ENCODE peak calls at places on chromosomes 7 and 10, in five cellular contexts. P, X, L, B and N are unnamed samples. For H3K36me3, the result is how much of the 10 kb centered on the place peaks cover.

GRCh38 chr10:131840788-131841118 is 60.1 kb upstream of the PPP2R2D start:
- DNase-seq in B (no peak), L (no peak), P (no peak), X (no peak), N (no peak)

GRCh38 chr10:75648854-75649253 is 217.4 kb downstream of the LRMDA start:
- DNase-seq in B (no peak), L (no peak), X (no peak), P (no peak), N (no peak)

GRCh38 chr7:132970257-132970656 is 111.6 kb downstream of the CHCHD3 start:
- DNase-seq in L (no peak), P (no peak), B (no peak), X (no peak), N (no peak)

GRCh38 chr7:47786557-47787248 is 161.6 kb downstream of the PKD1L1 start:
- DNase-seq in P (no peak), X (peak), B (peak), L (no peak), N (peak)

GRCh38 chr10:125770844-125771243 is 4.8 kb downstream of the MMP21 start:
- DNase-seq in B (no peak), P (no peak), L (no peak), X (no peak), N (no peak)

GRCh38 chr10:72336259-72337038 is 18.3 kb downstream of the DNAJB12 start:
- DNase-seq in B (no peak), X (no peak), P (no peak), L (no peak), N (no peak)

GRCh38 chr7:48292949-48293348 is 121.7 kb downstream of the ABCA13 start:
- DNase-seq in B (no peak), L (no peak), X (no peak), P (no peak), N (no peak)

GRCh38 chr10:114603943-114604342 is 54.1 kb downstream of the ABLIM1 start:
- DNase-seq in P (no peak), L (no peak), X (no peak), B (no peak), N (no peak)

GRCh38 chr10:100775346-100775745 is 30.0 kb downstream of the PAX2 start:
- DNase-seq in L (no peak), P (no peak), B (no peak), X (no peak), N (no peak)

GRCh38 chr7:5282464-5283316 is at the start of gene SLC29A4:
- DNase-seq in X (no peak), L (no peak), P (peak), B (no peak), N (no peak)

GRCh38 chr7:27162930-27163775 is 2.2 kb downstream of the HOXA9 start:
- DNase-seq in X (no peak), L (no peak), B (no peak), P (no peak), N (no peak)

DNA sequence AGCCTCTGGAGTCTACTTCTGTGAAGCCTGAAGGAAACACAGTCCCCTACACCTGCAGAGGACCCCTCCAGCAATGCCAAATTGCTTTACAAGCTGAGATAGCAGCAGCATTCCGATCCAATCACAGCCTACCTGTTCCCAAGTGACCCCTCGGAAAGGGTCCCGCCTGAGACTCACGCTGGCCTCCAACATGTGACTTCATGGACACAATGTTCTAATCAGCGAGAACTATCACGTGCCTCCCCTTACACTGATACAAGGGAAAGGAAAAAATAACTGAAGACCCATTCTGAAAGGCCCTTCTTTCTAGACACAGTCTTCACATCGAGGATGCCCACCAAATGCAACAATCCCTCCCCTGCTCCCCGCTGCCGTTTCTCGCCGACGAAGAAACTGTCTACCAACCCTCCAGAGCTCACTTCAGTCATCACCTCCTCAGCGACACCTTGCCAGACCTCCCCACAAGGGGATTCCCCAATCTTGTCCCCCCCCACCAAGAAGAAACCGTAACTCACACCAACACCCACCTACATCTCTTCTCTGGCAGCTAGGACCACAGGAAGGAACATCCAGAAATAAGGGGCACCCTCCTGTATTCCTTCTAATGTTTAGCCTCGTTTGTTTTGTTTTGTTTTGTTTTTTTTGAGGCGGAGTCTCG is 1.8 kb downstream of the SNX8 start:
- DNase-seq in L (no peak), B (no peak), P (no peak), X (no peak), N (no peak)
- H3K4me3 ChIP-seq in L (no peak), B (no peak), P (no peak), X (no peak), N (no peak)

GRCh38 chr7:118793552-118793951 is 569.0 kb downstream of the ANKRD7 start:
- DNase-seq in L (no peak), P (no peak), B (no peak), X (no peak), N (no peak)
- TF ChIP-seq CTCF in L (no peak), P (no peak), B (no peak), X (no peak), N (no peak)

GRCh38 chr7:138546829-138547228 is 86.8 kb downstream of the TRIM24 start:
- DNase-seq in X (no peak), P (no peak), B (no peak), L (no peak), N (no peak)

GRCh38 chr7:138550337-138550736 is 90.3 kb downstream of the TRIM24 start:
- DNase-seq in B (no peak), P (no peak), L (no peak), X (no peak), N (no peak)

GRCh38 chr7:138546064-138546619 is 86.1 kb downstream of the TRIM24 start:
- DNase-seq in P (no peak), L (no peak), X (no peak), B (no peak), N (no peak)

GRCh38 chr7:138551102-138551501 is 91.0 kb downstream of the TRIM24 start:
- DNase-seq in B (no peak), L (no peak), X (no peak), P (no peak), N (no peak)

DNA sequence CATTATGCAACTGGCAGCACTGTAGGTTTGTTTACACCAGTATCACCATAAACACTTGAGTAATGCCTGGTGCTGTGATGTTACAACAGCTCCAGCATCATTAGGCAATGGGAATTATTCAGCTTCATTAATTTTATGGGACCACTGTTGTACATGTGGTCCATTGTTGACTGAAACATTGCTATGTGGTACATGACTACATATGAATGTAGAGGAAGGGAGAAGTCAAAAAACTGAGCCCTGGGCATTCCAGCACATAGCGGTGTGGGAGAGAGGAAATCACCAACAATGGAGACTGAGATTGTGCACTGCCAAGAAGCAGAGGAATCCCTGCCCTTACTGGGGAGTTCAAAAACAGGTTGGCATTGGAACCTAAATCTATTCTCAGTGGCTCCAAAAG is 89.0 kb downstream of the TRIM24 start:
- DNase-seq in P (peak), B (no peak), L (no peak), X (no peak), N (no peak)
- H3K36me3 ChIP-seq in P (under half), B (under half), L (half or more), X (under half), N (under half)

DNA sequence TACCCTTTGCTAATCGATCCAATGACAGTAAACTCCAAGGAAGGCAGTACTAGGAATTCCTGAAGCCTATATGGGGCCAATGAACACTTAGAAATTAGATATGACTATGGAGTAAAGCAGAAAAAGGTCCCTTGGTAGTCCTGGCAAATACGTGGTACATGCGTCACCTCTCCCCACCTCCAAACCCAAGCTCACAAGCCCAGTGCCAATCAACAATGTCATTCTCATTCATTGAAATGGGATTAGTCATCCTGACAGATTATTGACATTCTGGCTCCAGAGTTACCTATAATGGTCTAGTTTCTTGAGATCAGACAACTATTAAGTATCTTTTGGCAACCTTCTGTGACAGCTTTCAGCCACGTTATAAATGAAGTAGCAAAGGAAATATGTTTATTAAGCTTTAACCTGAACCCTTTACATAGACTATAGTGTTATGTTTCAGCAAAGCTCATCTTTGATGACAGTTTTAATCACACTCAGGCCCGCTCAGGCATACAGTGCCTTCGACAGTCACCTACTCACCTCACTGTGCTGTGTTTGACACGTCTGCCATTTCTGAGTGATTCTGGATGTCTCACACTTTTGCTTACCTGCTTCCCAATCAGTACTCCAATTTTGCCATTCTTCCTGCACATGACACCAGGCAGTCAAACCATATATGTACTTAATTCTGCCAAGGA is 69.6 kb upstream of the ADO start:
- DNase-seq in X (no peak), L (no peak), P (no peak), B (no peak), N (no peak)
- H3K4me3 ChIP-seq in X (no peak), L (no peak), P (no peak), B (no peak), N (no peak)

DNA sequence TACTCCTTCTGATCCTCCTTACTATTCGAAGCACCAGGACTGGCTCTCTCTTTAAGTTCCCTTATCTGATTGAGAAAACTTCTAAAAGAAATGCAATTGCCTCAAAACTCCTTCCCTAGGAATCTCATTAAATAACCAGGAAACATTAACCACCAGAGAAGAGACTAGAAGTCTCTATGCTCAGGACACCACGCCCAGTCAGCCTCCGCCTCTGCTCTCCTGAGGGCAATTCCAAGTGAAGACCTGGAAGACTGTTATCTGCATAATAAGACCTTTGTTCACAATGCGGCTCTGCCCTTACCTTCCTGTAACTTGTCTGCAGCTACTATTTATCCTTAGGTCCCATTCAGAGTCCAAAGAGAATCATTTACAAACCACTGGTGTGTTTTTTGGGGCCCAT is 78.8 kb downstream of the ELMO1 start:
- DNase-seq in B (no peak), P (no peak), L (no peak), X (no peak), N (no peak)
- TF ChIP-seq CTCF in B (no peak), P (no peak), L (no peak), X (no peak), N (no peak)

GRCh38 chr10:7829289-7829834 is 11.1 kb downstream of the TAF3 start:
- DNase-seq in B (no peak), L (no peak), X (no peak), P (no peak), N (no peak)

GRCh38 chr10:7826971-7827370 is 8.7 kb downstream of the TAF3 start:
- DNase-seq in L (no peak), X (no peak), B (no peak), P (no peak), N (no peak)

GRCh38 chr10:7819126-7819470 is 793 bp downstream of the TAF3 start:
- DNase-seq in P (peak), L (peak), B (no peak), X (no peak), N (no peak)

GRCh38 chr10:7818295-7819125 is at the start of gene TAF3:
- DNase-seq in B (peak), L (peak), P (peak), X (peak), N (no peak)

GRCh38 chr10:7824251-7824650 is 5.9 kb downstream of the TAF3 start:
- DNase-seq in B (no peak), L (no peak), P (no peak), X (no peak), N (no peak)
- H3K36me3 ChIP-seq in B (under half), L (under half), P (under half), X (under half), N (under half)

DNA sequence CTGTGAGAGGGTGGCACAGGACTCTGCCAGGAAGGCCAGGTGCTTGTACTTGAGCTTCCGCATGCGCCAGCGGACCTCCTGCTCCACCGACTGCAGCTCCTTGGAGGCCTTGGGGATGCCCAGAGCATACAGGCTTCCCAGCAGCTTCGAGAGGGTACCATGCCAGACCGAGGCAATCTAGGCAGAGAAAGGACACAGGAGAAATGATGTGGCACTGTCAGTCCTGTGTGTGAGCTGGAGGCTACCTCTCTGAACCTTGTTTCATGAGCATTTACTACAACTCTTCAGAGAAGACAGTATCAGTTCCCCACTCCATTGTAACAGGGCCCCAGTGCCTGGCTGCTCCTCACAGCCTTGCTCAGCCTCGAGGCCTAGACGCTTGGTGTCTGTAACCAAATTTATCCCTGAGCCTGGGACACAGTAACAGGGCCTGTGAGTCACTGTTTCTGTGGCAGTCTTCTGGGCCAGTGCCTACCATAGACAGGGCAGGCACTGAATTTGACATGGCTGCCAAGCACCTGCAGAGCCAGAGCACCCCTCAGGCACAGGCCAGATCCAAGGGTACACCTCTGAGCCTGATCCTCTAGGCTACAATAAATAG is 5.8 kb downstream of the TBRG4 start:
- DNase-seq in X (no peak), L (no peak), P (no peak), B (no peak), N (no peak)
- H3K4me3 ChIP-seq in X (no peak), L (no peak), P (no peak), B (no peak), N (no peak)

GRCh38 chr10:110597476-110597875 is 30.0 kb downstream of the SMC3 start:
- DNase-seq in X (no peak), P (no peak), L (no peak), B (no peak), N (no peak)

DNA sequence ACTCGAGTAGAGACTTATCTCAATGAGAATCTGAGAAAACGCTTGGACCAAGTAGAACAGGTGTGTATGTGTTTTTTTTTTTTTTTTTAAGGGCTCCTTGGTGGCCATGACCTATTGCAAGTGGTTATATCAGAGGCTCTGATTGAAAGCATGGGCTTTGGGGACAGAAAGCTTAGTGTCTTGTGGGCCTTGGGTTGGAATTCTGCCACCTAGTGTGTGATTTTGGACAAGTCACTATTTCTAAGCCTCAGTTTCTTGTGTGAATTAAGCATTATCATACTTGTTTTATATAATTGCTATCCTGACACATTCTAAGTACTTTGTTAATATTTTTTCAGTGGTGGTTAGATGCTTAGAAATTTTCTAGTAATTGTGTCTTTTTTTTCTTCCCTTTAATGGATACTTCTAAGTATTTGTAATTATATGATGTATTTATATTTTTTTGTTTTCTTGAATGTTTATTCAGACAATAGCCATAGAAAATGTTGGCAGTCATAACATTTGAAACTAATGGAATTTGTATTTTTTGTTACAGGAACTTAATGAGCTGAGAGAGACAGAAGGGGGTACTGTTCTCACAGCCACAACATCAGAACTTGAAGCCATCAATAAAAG is 33.1 kb downstream of the SMC3 start:
- DNase-seq in X (no peak), B (no peak), L (peak), P (no peak), N (no peak)
- TF ChIP-seq CTCF in X (peak), B (no peak), L (peak), P (no peak), N (peak)

GRCh38 chr10:6230335-6230734 is 27.6 kb downstream of the PFKFB3 start:
- DNase-seq in B (no peak), X (no peak), L (no peak), P (no peak), N (no peak)

GRCh38 chr10:6228647-6229046 is 25.9 kb downstream of the PFKFB3 start:
- DNase-seq in B (no peak), L (no peak), X (no peak), P (no peak), N (no peak)

GRCh38 chr10:6228010-6228511 is 25.3 kb downstream of the PFKFB3 start:
- DNase-seq in P (no peak), X (no peak), B (peak), L (no peak), N (no peak)

GRCh38 chr10:6229746-6230145 is 27.0 kb downstream of the PFKFB3 start:
- DNase-seq in L (no peak), B (no peak), X (no peak), P (no peak), N (no peak)

GRCh38 chr10:6229290-6229689 is 26.6 kb downstream of the PFKFB3 start:
- DNase-seq in P (no peak), L (no peak), X (no peak), B (no peak), N (no peak)
- H3K36me3 ChIP-seq in P (under half), L (half or more), X (half or more), B (under half), N (half or more)

GRCh38 chr7:127413326-127413725 is 20.8 kb upstream of the ZNF800 start:
- DNase-seq in P (no peak), X (no peak), L (no peak), B (no peak), N (no peak)
- H3K4me3 ChIP-seq in P (no peak), X (no peak), L (no peak), B (no peak), N (no peak)